ENCODE peak calls at places on chromosomes 7 and 10, in five cellular contexts. J is IMR-90, E is adrenal gland, X is sigmoid colon, Y is heart left ventricle. N is an unnamed sample. For H3K9me3, the result is how much of the 10 kb centered on the place peaks cover.

GRCh38 chr7:35253680-35254495 is at the start of gene TBX20:
- DNase-seq in J (peak), X (no peak), Y (peak), E (peak), N (no peak)

GRCh38 chr7:155804431-155804831 is 7.8 kb downstream of the SHH start:
- DNase-seq in J (no peak), E (no peak), Y (no peak), X (no peak), N (no peak)

GRCh38 chr7:151088856-151089699 is 2.8 kb downstream of the AGAP3 start:
- DNase-seq in E (peak), J (peak), X (peak), Y (peak), N (peak)

GRCh38 chr10:100519321-100520051 is at the start of gene SEC31B:
- DNase-seq in X (no peak), E (peak), J (no peak), Y (peak), N (peak)

GRCh38 chr10:11425288-11425595 is 186.2 kb downstream of the USP6NL start:
- DNase-seq in Y (no peak), E (no peak), X (no peak), J (no peak), N (no peak)

GRCh38 chr7:147775564-147775963 is 815.0 kb upstream of the C7orf33 start:
- DNase-seq in X (no peak), E (no peak), Y (no peak), J (no peak), N (no peak)

GRCh38 chr7:27091936-27092752 is 3.7 kb downstream of the HOXA1 start:
- DNase-seq in Y (no peak), E (no peak), X (no peak), J (no peak), N (no peak)

GRCh38 chr7:138878847-138879246 is 80.9 kb upstream of the ATP6V0A4 start:
- DNase-seq in Y (no peak), J (no peak), X (no peak), E (no peak), N (no peak)

GRCh38 chr7:71459137-71459536 is 327.2 kb downstream of the GALNT17 start:
- DNase-seq in Y (no peak), E (no peak), J (no peak), X (no peak), N (no peak)

GRCh38 chr10:116263870-116264269 is 9.1 kb downstream of the GFRA1 start:
- DNase-seq in E (no peak), Y (no peak), J (peak), X (no peak), N (no peak)

GRCh38 chr7:151735186-151735853 is 141.6 kb downstream of the PRKAG2 start:
- DNase-seq in J (no peak), Y (no peak), E (no peak), X (no peak), N (no peak)

GRCh38 chr7:12729112-12729511 is 41.7 kb downstream of the ARL4A start:
- DNase-seq in E (peak), Y (peak), J (peak), X (peak), N (peak)

GRCh38 chr10:48611133-48611532 is 6.3 kb upstream of the ARHGAP22 start:
- DNase-seq in X (no peak), E (peak), Y (no peak), J (no peak), N (no peak)

GRCh38 chr7:73454424-73454823 is 20.8 kb downstream of the FZD9 start:
- DNase-seq in Y (no peak), J (peak), X (no peak), E (no peak), N (no peak)
- TF ChIP-seq POLR2A in Y (no peak), J (no peak), X (no peak), E (no peak), N (no peak)

GRCh38 chr7:57505176-57505575 is 55.2 kb downstream of the ZNF716 start:
- DNase-seq in E (no peak), X (no peak), J (no peak), Y (no peak), N (no peak)
- H3K9me3 ChIP-seq in E (under half), X (under half), J (under half), Y (under half), N (under half)

DNA sequence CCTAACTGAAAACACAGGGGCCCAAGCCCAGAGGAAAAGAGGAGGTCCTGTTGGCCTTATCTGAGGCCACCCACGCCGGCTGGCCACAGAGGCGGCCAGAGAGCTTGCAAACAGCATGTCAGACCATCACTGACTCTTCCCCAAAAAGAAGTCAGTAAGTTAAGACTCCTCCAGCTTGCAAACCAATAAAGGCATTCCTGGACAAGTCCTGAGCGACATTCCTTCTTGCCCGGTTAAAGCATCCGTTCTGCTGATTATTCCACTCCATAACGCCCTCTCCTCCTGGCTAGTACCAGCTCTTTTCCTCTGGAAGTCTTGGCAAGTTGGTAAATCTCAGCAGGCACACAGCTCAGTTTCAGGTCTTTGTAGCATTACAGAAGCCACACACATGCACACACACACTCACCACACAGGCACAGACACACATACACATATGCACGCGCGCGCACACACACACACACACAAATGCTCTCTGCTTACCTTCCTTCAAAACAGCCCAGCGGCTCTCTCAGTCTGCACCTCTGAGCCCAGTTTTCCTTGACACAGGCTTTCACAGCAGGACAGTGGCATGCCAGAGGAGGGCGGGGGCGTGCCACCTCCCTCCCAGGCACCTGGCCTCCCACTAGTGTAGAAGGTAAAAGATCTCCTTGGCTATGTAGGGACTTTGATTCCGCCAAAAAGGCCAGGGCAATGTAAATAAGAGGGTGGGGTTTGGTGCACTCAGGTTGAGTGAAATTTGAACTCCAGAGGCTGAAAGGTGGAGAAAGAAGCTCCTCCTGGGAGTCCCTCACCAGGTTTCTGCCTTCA is 201.4 kb downstream of the TNS3 start:
- DNase-seq in E (no peak), X (peak), J (peak), Y (no peak), N (no peak)
- TF ChIP-seq POLR2A in E (no peak), X (no peak), J (no peak), Y (no peak), N (no peak)

GRCh38 chr7:64516451-64516850 is 46.4 kb downstream of the ZNF680 start:
- DNase-seq in X (no peak), J (no peak), Y (no peak), E (no peak), N (no peak)
- H3K9me3 ChIP-seq in X (under half), J (under half), Y (under half), E (under half), N (under half)

GRCh38 chr7:128453836-128454804 is 1.6 kb upstream of the HILPDA start:
- DNase-seq in Y (peak), E (peak), X (peak), J (peak), N (peak)
- TF ChIP-seq POLR2A in Y (peak), E (peak), X (peak), J (peak), N (peak)

GRCh38 chr7:158314394-158314793 is 273.2 kb downstream of the PTPRN2 start:
- DNase-seq in X (no peak), Y (no peak), J (no peak), E (no peak), N (no peak)

GRCh38 chr7:158311791-158312190 is 275.8 kb downstream of the PTPRN2 start:
- DNase-seq in Y (no peak), E (no peak), J (no peak), X (no peak), N (no peak)

GRCh38 chr7:158313931-158314330 is 273.7 kb downstream of the PTPRN2 start:
- DNase-seq in E (no peak), X (no peak), Y (no peak), J (no peak), N (no peak)

GRCh38 chr7:158310924-158311713 is 276.5 kb downstream of the PTPRN2 start:
- DNase-seq in X (no peak), E (no peak), Y (no peak), J (no peak), N (no peak)

DNA sequence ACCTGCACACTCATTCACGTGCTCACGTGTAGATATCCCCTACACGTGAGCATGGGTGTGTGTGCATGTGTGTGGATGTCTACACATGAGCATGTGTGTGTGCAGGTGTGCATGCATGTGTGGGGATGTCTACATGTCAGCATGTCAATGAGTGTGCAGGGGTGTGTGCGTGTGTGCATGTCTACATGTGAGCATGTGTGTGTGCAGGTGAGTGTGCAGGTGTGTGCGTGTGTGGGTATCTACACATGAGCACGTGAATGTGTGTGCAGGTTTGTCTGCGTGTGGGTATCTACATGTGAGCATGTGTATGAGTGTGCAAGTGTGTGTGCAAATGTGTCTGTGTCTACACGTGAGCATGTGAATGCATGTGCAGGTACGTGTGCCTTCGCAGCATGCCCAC is 274.8 kb downstream of the PTPRN2 start:
- DNase-seq in X (no peak), J (no peak), E (no peak), Y (no peak), N (no peak)
- H3K9me3 ChIP-seq in X (under half), J (half or more), E (under half), Y (under half), N (under half)

DNA sequence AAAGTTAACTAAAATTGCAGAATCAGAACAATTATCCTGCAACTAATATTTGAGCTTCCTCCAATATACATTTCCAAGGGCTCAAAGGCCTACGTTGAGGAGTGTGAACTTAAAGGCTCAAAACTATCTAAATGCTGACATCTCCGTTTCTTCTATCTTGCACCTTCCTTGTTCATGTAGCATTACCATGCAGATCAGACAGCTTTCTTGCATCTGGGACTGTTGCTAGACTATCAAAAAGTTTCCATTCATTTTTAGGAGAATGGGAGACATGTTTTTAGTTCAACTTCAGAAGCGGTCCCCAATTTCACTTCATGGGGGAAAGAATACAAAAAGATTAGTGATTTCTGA is 2.9 kb downstream of the ANKRD1 start:
- DNase-seq in E (no peak), J (no peak), Y (no peak), X (no peak), N (no peak)
- TF ChIP-seq POLR2A in E (no peak), J (no peak), Y (no peak), X (no peak), N (no peak)

GRCh38 chr10:42598249-42598873 is 40.0 kb downstream of the ZNF33B start:
- DNase-seq in J (no peak), X (no peak), E (no peak), Y (no peak), N (no peak)
- H3K9me3 ChIP-seq in J (under half), X (under half), E (under half), Y (under half), N (under half)

GRCh38 chr7:51121945-51122425 is 194.6 kb downstream of the COBL start:
- DNase-seq in X (no peak), E (peak), J (no peak), Y (peak), N (no peak)
- TF ChIP-seq POLR2A in X (no peak), E (no peak), J (no peak), Y (no peak), N (no peak)